ENCODE peak calls at places on chromosomes 6 and 20, in eight cellular contexts. A is effector memory CD4-positive, alpha-beta T cell; L is GM12878; I is tibial artery; E is CD4-positive, CD25-positive, alpha-beta regulatory T cell; G is fibroblast of lung; F is Panc1; K is naive thymus-derived CD4-positive, alpha-beta T cell. C is an unnamed sample.

GRCh38 chr6:42564496-42564890 is 664 bp downstream of the UBR2 start:
- DNase-seq in A (no peak), L (no peak), I (no peak), E (no peak), G (no peak), F (no peak), K (no peak), C (no peak)

GRCh38 chr20:62360854-62361798 is 6.0 kb downstream of the LAMA5 start:
- DNase-seq in A (no peak), L (no peak), I (peak), E (no peak), G (no peak), F (no peak), K (no peak), C (no peak)

GRCh38 chr6:138307816-138308727 is 69.6 kb upstream of the SMIM28 start:
- DNase-seq in A (no peak), L (no peak), I (no peak), E (no peak), G (peak), F (no peak), K (no peak), C (no peak)

GRCh38 chr6:152271681-152272464 is 365.3 kb downstream of the SYNE1 start:
- DNase-seq in A (no peak), L (peak), I (peak), E (no peak), G (peak), F (no peak), K (no peak), C (no peak)

GRCh38 chr6:149480502-149481280 is 4.1 kb downstream of the ZC3H12D start:
- DNase-seq in A (peak), L (no peak), I (no peak), E (peak), G (no peak), F (no peak), K (peak), C (no peak)

GRCh38 chr6:26315274-26315673 is 49.7 kb upstream of the BTN3A2 start:
- DNase-seq in A (no peak), L (no peak), I (no peak), E (no peak), G (no peak), F (no peak), K (no peak), C (no peak)

GRCh38 chr20:25220021-25220730 is 24.7 kb downstream of the ENTPD6 start:
- DNase-seq in A (no peak), L (no peak), I (peak), E (no peak), G (no peak), F (no peak), K (no peak), C (no peak)

GRCh38 chr6:21869085-21869771 is 275.7 kb downstream of the SOX4 start:
- DNase-seq in A (no peak), L (no peak), I (no peak), E (no peak), G (no peak), F (no peak), K (no peak), C (no peak)

GRCh38 chr20:48295445-48295903 is 510.2 kb upstream of the SULF2 start:
- DNase-seq in A (no peak), L (no peak), I (no peak), E (no peak), G (peak), F (peak), K (no peak), C (peak)

GRCh38 chr6:83921315-83921714 is 61.8 kb downstream of the CYB5R4 start:
- DNase-seq in A (no peak), L (no peak), I (no peak), E (no peak), G (no peak), F (no peak), K (no peak), C (no peak)

DNA sequence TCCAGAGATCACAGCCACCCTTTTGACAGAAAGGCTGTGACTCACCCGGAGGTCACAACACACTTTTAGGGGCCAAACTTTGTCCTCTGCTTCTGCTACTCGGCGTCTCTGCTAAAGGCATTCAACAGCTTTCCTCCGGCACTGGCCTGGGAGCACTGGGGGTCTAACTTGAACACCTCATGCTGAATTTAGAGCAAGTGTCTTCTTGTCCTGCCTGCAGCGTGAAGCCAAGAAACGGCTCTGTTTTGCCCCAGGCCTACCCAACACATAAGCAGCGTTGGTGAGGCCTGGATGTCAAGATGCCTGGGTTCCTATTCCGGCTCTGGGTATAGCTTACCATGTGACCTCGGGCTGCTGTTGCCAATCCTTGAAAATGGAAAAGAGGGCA is 2.3 kb downstream of the CDH22 start:
- DNase-seq in A (no peak), L (no peak), I (no peak), E (no peak), G (no peak), F (no peak), K (no peak), C (no peak)
- H3K27ac ChIP-seq in A (no peak), L (no peak), I (no peak), E (no peak), G (no peak), F (no peak), K (no peak), C (no peak)

GRCh38 chr6:71421611-71422010 is 133.0 kb downstream of the OGFRL1 start:
- DNase-seq in A (no peak), L (no peak), I (no peak), E (no peak), G (no peak), F (no peak), K (no peak), C (no peak)
- H3K4me3 ChIP-seq in A (no peak), L (no peak), I (no peak), E (no peak), G (no peak), F (peak), K (no peak), C (no peak)

DNA sequence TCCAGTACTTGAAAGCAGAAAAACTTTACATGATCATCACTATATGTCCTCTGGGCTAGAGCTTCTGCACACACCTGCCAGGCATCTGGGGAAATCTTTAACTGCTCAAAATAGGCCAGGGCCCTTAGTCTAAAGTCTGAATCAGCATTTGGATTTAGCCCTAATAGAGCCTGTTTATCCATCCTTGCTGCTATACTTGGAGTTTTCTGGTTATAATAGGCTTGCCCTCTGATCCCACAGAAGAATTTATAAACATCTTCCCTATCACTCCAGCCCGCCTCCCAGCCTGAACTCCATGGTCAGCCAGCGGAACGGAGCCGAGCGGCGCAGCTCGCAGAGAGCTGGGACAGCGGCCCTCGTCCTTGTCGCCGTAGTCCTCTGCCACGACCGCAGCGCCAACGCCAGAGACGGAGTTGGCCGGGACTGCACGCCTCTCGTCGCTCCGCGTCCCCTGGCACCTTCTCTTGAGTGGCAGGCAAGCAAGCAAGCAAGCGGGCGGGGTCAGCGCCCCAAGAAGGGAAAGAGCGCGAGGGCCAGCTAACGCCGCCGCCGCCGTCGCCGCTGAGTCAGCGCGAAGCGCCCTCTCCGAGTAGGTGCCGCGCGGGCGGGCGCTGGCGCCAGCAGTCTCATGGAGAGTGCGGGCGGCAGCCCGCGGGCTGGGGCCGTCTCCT is 25.4 kb upstream of the ASIP start:
- DNase-seq in A (no peak), L (no peak), I (peak), E (no peak), G (peak), F (no peak), K (peak), C (peak)
- H3K27ac ChIP-seq in A (no peak), L (no peak), I (peak), E (no peak), G (peak), F (peak), K (no peak), C (peak)

GRCh38 chr20:63829943-63830820 is 882 bp downstream of the ZBTB46 start:
- DNase-seq in A (no peak), L (no peak), I (no peak), E (no peak), G (no peak), F (no peak), K (no peak), C (no peak)

GRCh38 chr20:63830821-63831593 is at the start of gene ZBTB46:
- DNase-seq in A (no peak), L (no peak), I (no peak), E (no peak), G (peak), F (no peak), K (no peak), C (no peak)

GRCh38 chr20:63828545-63828944 is 2.5 kb downstream of the ZBTB46 start:
- DNase-seq in A (no peak), L (no peak), I (no peak), E (no peak), G (no peak), F (no peak), K (no peak), C (no peak)

GRCh38 chr20:63828951-63829350 is 2.1 kb downstream of the ZBTB46 start:
- DNase-seq in A (no peak), L (no peak), I (no peak), E (no peak), G (no peak), F (no peak), K (no peak), C (no peak)

GRCh38 chr20:63829598-63829942 is 1.5 kb downstream of the ZBTB46 start:
- DNase-seq in A (no peak), L (no peak), I (no peak), E (no peak), G (no peak), F (no peak), K (no peak), C (no peak)
- H3K4me3 ChIP-seq in A (peak), L (peak), I (peak), E (peak), G (peak), F (peak), K (peak), C (peak)

GRCh38 chr6:45423901-45424627 is 46.3 kb upstream of the SUPT3H start:
- DNase-seq in A (no peak), L (no peak), I (peak), E (no peak), G (peak), F (no peak), K (peak), C (no peak)

GRCh38 chr6:45422541-45423110 is 44.9 kb upstream of the SUPT3H start:
- DNase-seq in A (peak), L (no peak), I (peak), E (peak), G (peak), F (no peak), K (peak), C (no peak)

GRCh38 chr6:45421700-45422540 is 44.2 kb upstream of the SUPT3H start:
- DNase-seq in A (peak), L (no peak), I (peak), E (peak), G (peak), F (no peak), K (peak), C (no peak)

GRCh38 chr6:45424628-45424955 is 46.9 kb upstream of the SUPT3H start:
- DNase-seq in A (no peak), L (no peak), I (no peak), E (no peak), G (no peak), F (no peak), K (no peak), C (no peak)

GRCh38 chr6:45423111-45423900 is 45.6 kb upstream of the SUPT3H start:
- DNase-seq in A (peak), L (no peak), I (peak), E (no peak), G (peak), F (no peak), K (no peak), C (no peak)
- H3K27ac ChIP-seq in A (peak), L (no peak), I (peak), E (peak), G (peak), F (peak), K (peak), C (peak)

DNA sequence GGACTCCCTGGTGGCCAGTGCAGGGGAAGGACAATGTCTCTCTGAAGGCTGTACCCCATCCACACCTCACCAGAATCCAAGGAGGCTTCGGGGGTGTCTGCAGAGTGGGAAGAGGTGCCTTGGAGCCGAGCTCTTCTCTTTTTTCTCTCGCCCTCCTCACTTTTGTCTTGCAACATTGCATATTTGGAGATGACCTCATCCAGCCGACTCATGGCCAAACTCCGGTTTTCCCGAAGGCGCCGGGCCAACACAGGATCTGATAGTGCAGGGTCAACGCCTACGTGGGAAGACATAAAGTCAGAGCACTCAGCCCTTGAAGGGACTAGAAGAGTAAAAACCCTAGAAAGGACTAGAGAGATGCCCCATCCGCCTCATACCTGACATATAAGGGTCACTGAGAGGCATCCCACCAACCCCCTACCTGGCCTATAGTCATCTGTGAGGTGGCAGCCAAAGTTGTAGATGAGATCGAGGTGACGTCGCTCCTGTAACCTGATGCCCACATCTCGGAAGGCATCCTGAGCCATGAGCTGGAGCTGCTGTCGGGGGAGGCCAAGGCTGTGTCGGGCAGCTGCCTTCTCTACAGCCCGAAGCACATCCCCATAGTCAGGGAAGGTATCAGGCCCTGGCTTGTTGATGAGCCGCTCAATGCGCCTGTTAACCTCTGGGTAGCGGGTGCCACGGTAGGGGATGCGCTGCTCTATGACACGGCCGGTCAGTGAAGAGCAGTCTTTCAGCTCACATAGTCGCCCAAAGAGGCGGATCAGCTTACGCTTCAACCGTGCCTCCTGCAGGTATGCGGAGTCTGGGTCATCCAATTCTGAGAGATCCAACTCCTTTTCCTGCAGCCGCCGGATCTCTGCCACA is 3.0 kb upstream of the ZBTB22 start:
- DNase-seq in A (no peak), L (no peak), I (peak), E (no peak), G (peak), F (no peak), K (no peak), C (peak)
- H3K4me3 ChIP-seq in A (no peak), L (peak), I (no peak), E (no peak), G (peak), F (peak), K (no peak), C (peak)

GRCh38 chr20:2357114-2357513 is 23.6 kb upstream of the TGM6 start:
- DNase-seq in A (no peak), L (no peak), I (no peak), E (no peak), G (no peak), F (no peak), K (no peak), C (no peak)
- H3K27ac ChIP-seq in A (no peak), L (no peak), I (no peak), E (no peak), G (no peak), F (no peak), K (no peak), C (no peak)

C was measured in AG04450.